ENCODE peak calls at places on chromosomes 4 and X, in nine cellular contexts. One of them, this sample, is unnamed.

GRCh38 chrX:131816551-131817136 is 206.5 kb upstream of the STK26 start:
- DNase-seq in Calu3: no peak
- DNase-seq in NCI-H187: no peak
- DNase-seq in neural crest cell: no peak
- DNase-seq in HepG2: no peak
- DNase-seq in Right ventricle myocardium inferior: no peak
- DNase-seq in tibial artery: no peak
- DNase-seq in NCI-H446: no peak
- DNase-seq in NCI-H1105: no peak
- DNase-seq in this sample: no peak

GRCh38 chr4:53455766-53456165 is 78.3 kb downstream of the FIP1L1 start:
- DNase-seq in NCI-H1105: no peak
- DNase-seq in NCI-H187: no peak
- DNase-seq in tibial artery: no peak
- DNase-seq in Right ventricle myocardium inferior: no peak
- DNase-seq in neural crest cell: no peak
- DNase-seq in HepG2: peak
- DNase-seq in Calu3: no peak
- DNase-seq in NCI-H446: no peak
- DNase-seq in this sample: no peak

GRCh38 chr4:152628128-152628527 is 51.7 kb downstream of the TMEM154 start:
- DNase-seq in Calu3: no peak
- DNase-seq in Right ventricle myocardium inferior: no peak
- DNase-seq in HepG2: no peak
- DNase-seq in NCI-H446: no peak
- DNase-seq in tibial artery: no peak
- DNase-seq in neural crest cell: no peak
- DNase-seq in NCI-H1105: no peak
- DNase-seq in NCI-H187: no peak
- DNase-seq in this sample: no peak

GRCh38 chrX:45172890-45173289 is 27.8 kb downstream of the DIPK2B start:
- DNase-seq in NCI-H446: no peak
- DNase-seq in HepG2: peak
- DNase-seq in NCI-H187: no peak
- DNase-seq in neural crest cell: no peak
- DNase-seq in Right ventricle myocardium inferior: no peak
- DNase-seq in Calu3: peak
- DNase-seq in NCI-H1105: no peak
- DNase-seq in tibial artery: no peak
- DNase-seq in this sample: no peak

GRCh38 chrX:7316887-7317286 is 168.9 kb upstream of the PUDP start:
- DNase-seq in tibial artery: no peak
- DNase-seq in neural crest cell: no peak
- DNase-seq in NCI-H446: no peak
- DNase-seq in Right ventricle myocardium inferior: no peak
- DNase-seq in HepG2: no peak
- DNase-seq in NCI-H187: no peak
- DNase-seq in NCI-H1105: no peak
- DNase-seq in Calu3: no peak
- DNase-seq in this sample: no peak

GRCh38 chr4:89110986-89111832 is at the start of gene TIGD2:
- DNase-seq in NCI-H446: peak
- DNase-seq in Calu3: peak
- DNase-seq in Right ventricle myocardium inferior: peak
- DNase-seq in NCI-H187: peak
- DNase-seq in neural crest cell: peak
- DNase-seq in NCI-H1105: peak
- DNase-seq in tibial artery: peak
- DNase-seq in HepG2: peak
- DNase-seq in this sample: peak

GRCh38 chr4:147328756-147329446 is 152.0 kb upstream of the EDNRA start:
- DNase-seq in NCI-H446: no peak
- DNase-seq in tibial artery: no peak
- DNase-seq in Right ventricle myocardium inferior: no peak
- DNase-seq in NCI-H187: no peak
- DNase-seq in HepG2: no peak
- DNase-seq in Calu3: no peak
- DNase-seq in neural crest cell: no peak
- DNase-seq in NCI-H1105: no peak
- DNase-seq in this sample: no peak

GRCh38 chrX:93673056-93673868 is at the start of gene NAP1L3:
- DNase-seq in tibial artery: peak
- DNase-seq in NCI-H446: no peak
- DNase-seq in neural crest cell: peak
- DNase-seq in Calu3: no peak
- DNase-seq in Right ventricle myocardium inferior: peak
- DNase-seq in NCI-H187: peak
- DNase-seq in NCI-H1105: peak
- DNase-seq in HepG2: peak
- DNase-seq in this sample: peak

GRCh38 chr4:141352775-141353544 is 132.3 kb downstream of the ZNF330 start:
- DNase-seq in tibial artery: no peak
- DNase-seq in NCI-H187: no peak
- DNase-seq in Calu3: no peak
- DNase-seq in NCI-H446: no peak
- DNase-seq in NCI-H1105: no peak
- DNase-seq in HepG2: no peak
- DNase-seq in neural crest cell: no peak
- DNase-seq in Right ventricle myocardium inferior: no peak
- DNase-seq in this sample: no peak

GRCh38 chr4:8830056-8830455 is 41.6 kb downstream of the HMX1 start:
- DNase-seq in NCI-H446: no peak
- DNase-seq in NCI-H1105: no peak
- DNase-seq in Calu3: no peak
- DNase-seq in NCI-H187: no peak
- DNase-seq in neural crest cell: no peak
- DNase-seq in Right ventricle myocardium inferior: no peak
- DNase-seq in tibial artery: peak
- DNase-seq in HepG2: no peak
- DNase-seq in this sample: no peak

GRCh38 chrX:20593402-20593801 is 326.7 kb upstream of the RPS6KA3 start:
- DNase-seq in NCI-H1105: no peak
- DNase-seq in Right ventricle myocardium inferior: no peak
- DNase-seq in NCI-H446: no peak
- DNase-seq in Calu3: no peak
- DNase-seq in NCI-H187: no peak
- DNase-seq in neural crest cell: no peak
- DNase-seq in HepG2: no peak
- DNase-seq in tibial artery: no peak
- DNase-seq in this sample: no peak

GRCh38 chr4:81198151-81198550 is 16.9 kb downstream of the PRKG2 start:
- DNase-seq in HepG2: no peak
- DNase-seq in Calu3: no peak
- DNase-seq in neural crest cell: no peak
- DNase-seq in tibial artery: no peak
- DNase-seq in Right ventricle myocardium inferior: no peak
- DNase-seq in NCI-H446: peak
- DNase-seq in NCI-H1105: peak
- DNase-seq in NCI-H187: no peak
- DNase-seq in this sample: no peak

GRCh38 chr4:84535901-84536300 is 36.8 kb upstream of the NKX6-1 start:
- DNase-seq in NCI-H187: no peak
- DNase-seq in HepG2: no peak
- DNase-seq in Calu3: no peak
- DNase-seq in neural crest cell: no peak
- DNase-seq in NCI-H446: no peak
- DNase-seq in tibial artery: no peak
- DNase-seq in NCI-H1105: no peak
- DNase-seq in Right ventricle myocardium inferior: no peak
- DNase-seq in this sample: no peak

GRCh38 chr4:57102050-57102564 is 8.1 kb downstream of the IGFBP7 start:
- DNase-seq in NCI-H446: no peak
- DNase-seq in Right ventricle myocardium inferior: no peak
- DNase-seq in NCI-H1105: no peak
- DNase-seq in NCI-H187: no peak
- DNase-seq in Calu3: no peak
- DNase-seq in HepG2: peak
- DNase-seq in neural crest cell: no peak
- DNase-seq in tibial artery: peak
- DNase-seq in this sample: no peak

GRCh38 chr4:17718471-17718870 is 63.0 kb downstream of the FAM184B start:
- DNase-seq in NCI-H187: no peak
- DNase-seq in Calu3: no peak
- DNase-seq in HepG2: no peak
- DNase-seq in neural crest cell: no peak
- DNase-seq in NCI-H446: no peak
- DNase-seq in NCI-H1105: no peak
- DNase-seq in tibial artery: no peak
- DNase-seq in Right ventricle myocardium inferior: no peak
- DNase-seq in this sample: no peak

GRCh38 chr4:159363376-159363775 is 260.5 kb downstream of the RAPGEF2 start:
- DNase-seq in HepG2: no peak
- DNase-seq in NCI-H446: no peak
- DNase-seq in Calu3: no peak
- DNase-seq in NCI-H1105: no peak
- DNase-seq in Right ventricle myocardium inferior: no peak
- DNase-seq in NCI-H187: no peak
- DNase-seq in tibial artery: no peak
- DNase-seq in neural crest cell: no peak
- DNase-seq in this sample: no peak

GRCh38 chrX:23802431-23802830 is 19.5 kb downstream of the SAT1 start:
- DNase-seq in NCI-H1105: no peak
- DNase-seq in neural crest cell: no peak
- DNase-seq in NCI-H446: no peak
- DNase-seq in NCI-H187: no peak
- DNase-seq in HepG2: no peak
- DNase-seq in Calu3: no peak
- DNase-seq in tibial artery: no peak
- DNase-seq in Right ventricle myocardium inferior: no peak
- DNase-seq in this sample: no peak

GRCh38 chrX:149002320-149002719 is 501.9 kb downstream of the AFF2 start:
- DNase-seq in Right ventricle myocardium inferior: no peak
- DNase-seq in neural crest cell: no peak
- DNase-seq in Calu3: no peak
- DNase-seq in tibial artery: no peak
- DNase-seq in NCI-H187: no peak
- DNase-seq in HepG2: no peak
- DNase-seq in NCI-H446: no peak
- DNase-seq in NCI-H1105: no peak
- DNase-seq in this sample: no peak

GRCh38 chrX:152632445-152633097 is 5.1 kb upstream of the GABRQ start:
- DNase-seq in NCI-H187: peak
- DNase-seq in NCI-H446: peak
- DNase-seq in Right ventricle myocardium inferior: no peak
- DNase-seq in HepG2: peak
- DNase-seq in neural crest cell: peak
- DNase-seq in NCI-H1105: peak
- DNase-seq in Calu3: peak
- DNase-seq in tibial artery: no peak
- DNase-seq in this sample: no peak

GRCh38 chr4:144820706-144821105 is 174.8 kb downstream of the HHIP start:
- DNase-seq in Calu3: no peak
- DNase-seq in NCI-H187: no peak
- DNase-seq in HepG2: no peak
- DNase-seq in NCI-H1105: no peak
- DNase-seq in NCI-H446: no peak
- DNase-seq in tibial artery: no peak
- DNase-seq in Right ventricle myocardium inferior: no peak
- DNase-seq in neural crest cell: no peak
- DNase-seq in this sample: no peak

GRCh38 chr4:123397276-123398150 is 918 bp downstream of the SPRY1 start:
- DNase-seq in Right ventricle myocardium inferior: peak
- DNase-seq in HepG2: peak
- DNase-seq in NCI-H1105: peak
- DNase-seq in tibial artery: peak
- DNase-seq in NCI-H446: no peak
- DNase-seq in NCI-H187: no peak
- DNase-seq in Calu3: peak
- DNase-seq in neural crest cell: peak
- DNase-seq in this sample: no peak

GRCh38 chr4:25905371-25905770 is 8.6 kb upstream of the SMIM20 start:
- DNase-seq in NCI-H1105: no peak
- DNase-seq in tibial artery: no peak
- DNase-seq in NCI-H187: no peak
- DNase-seq in neural crest cell: no peak
- DNase-seq in HepG2: no peak
- DNase-seq in Right ventricle myocardium inferior: no peak
- DNase-seq in Calu3: no peak
- DNase-seq in NCI-H446: no peak
- DNase-seq in this sample: no peak

GRCh38 chr4:168257663-168258235 is 60.8 kb downstream of the DDX60 start:
- DNase-seq in neural crest cell: no peak
- DNase-seq in NCI-H1105: no peak
- DNase-seq in Calu3: no peak
- DNase-seq in NCI-H446: no peak
- DNase-seq in HepG2: no peak
- DNase-seq in NCI-H187: no peak
- DNase-seq in tibial artery: no peak
- DNase-seq in Right ventricle myocardium inferior: no peak
- DNase-seq in this sample: no peak

GRCh38 chr4:20532871-20533870 is 167.1 kb upstream of the PACRGL start:
- DNase-seq in tibial artery: no peak
- DNase-seq in neural crest cell: no peak
- DNase-seq in Calu3: no peak
- DNase-seq in NCI-H446: no peak
- DNase-seq in Right ventricle myocardium inferior: no peak
- DNase-seq in NCI-H187: no peak
- DNase-seq in NCI-H1105: no peak
- DNase-seq in HepG2: no peak
- DNase-seq in this sample: no peak

GRCh38 chr4:25013756-25014737 is 16.7 kb downstream of the LGI2 start:
- DNase-seq in NCI-H1105: no peak
- DNase-seq in NCI-H187: no peak
- DNase-seq in Right ventricle myocardium inferior: no peak
- DNase-seq in HepG2: no peak
- DNase-seq in Calu3: no peak
- DNase-seq in neural crest cell: no peak
- DNase-seq in NCI-H446: no peak
- DNase-seq in tibial artery: no peak
- DNase-seq in this sample: no peak

GRCh38 chrX:37420756-37421155 is 71.6 kb downstream of the PRRG1 start:
- DNase-seq in NCI-H1105: no peak
- DNase-seq in NCI-H446: no peak
- DNase-seq in HepG2: no peak
- DNase-seq in neural crest cell: no peak
- DNase-seq in Right ventricle myocardium inferior: no peak
- DNase-seq in NCI-H187: no peak
- DNase-seq in tibial artery: no peak
- DNase-seq in Calu3: no peak
- DNase-seq in this sample: no peak

GRCh38 chr4:153573881-153574807 is 108.0 kb downstream of the TMEM131L start:
- DNase-seq in NCI-H1105: no peak
- DNase-seq in HepG2: peak
- DNase-seq in Calu3: peak
- DNase-seq in NCI-H187: no peak
- DNase-seq in NCI-H446: peak
- DNase-seq in neural crest cell: no peak
- DNase-seq in Right ventricle myocardium inferior: peak
- DNase-seq in tibial artery: peak
- DNase-seq in this sample: no peak

GRCh38 chr4:184306949-184307348 is 89.3 kb upstream of the ENPP6 start:
- DNase-seq in neural crest cell: no peak
- DNase-seq in NCI-H446: no peak
- DNase-seq in NCI-H1105: no peak
- DNase-seq in HepG2: no peak
- DNase-seq in NCI-H187: no peak
- DNase-seq in tibial artery: no peak
- DNase-seq in Right ventricle myocardium inferior: no peak
- DNase-seq in Calu3: no peak
- DNase-seq in this sample: no peak

GRCh38 chrX:147827070-147827469 is 84.6 kb upstream of the FMR1 start:
- DNase-seq in neural crest cell: no peak
- DNase-seq in tibial artery: no peak
- DNase-seq in NCI-H446: no peak
- DNase-seq in NCI-H1105: no peak
- DNase-seq in Calu3: no peak
- DNase-seq in Right ventricle myocardium inferior: no peak
- DNase-seq in HepG2: no peak
- DNase-seq in NCI-H187: no peak
- DNase-seq in this sample: no peak

GRCh38 chr4:128573781-128574508 is 235.6 kb upstream of the JADE1 start:
- DNase-seq in HepG2: peak
- DNase-seq in Right ventricle myocardium inferior: no peak
- DNase-seq in NCI-H446: no peak
- DNase-seq in NCI-H187: no peak
- DNase-seq in NCI-H1105: no peak
- DNase-seq in neural crest cell: no peak
- DNase-seq in Calu3: no peak
- DNase-seq in tibial artery: no peak
- DNase-seq in this sample: no peak

GRCh38 chr4:40264995-40265909 is 68.4 kb downstream of the RHOH start:
- DNase-seq in Calu3: no peak
- DNase-seq in Right ventricle myocardium inferior: no peak
- DNase-seq in NCI-H1105: no peak
- DNase-seq in neural crest cell: peak
- DNase-seq in HepG2: no peak
- DNase-seq in NCI-H446: no peak
- DNase-seq in NCI-H187: no peak
- DNase-seq in tibial artery: no peak
- DNase-seq in this sample: no peak

This sample was measured in NCI-H1436 treated with DMSO at 0.1 percent for 48 hours.